ENCODE peak calls at places on chromosomes 5 and 9, in six cellular contexts. R is PC-9; H is frontal cortex; L is activated CD4-positive, alpha-beta T cell treated with anti-CD3 and anti-CD28 coated beads, Interleukin-2, amount 10 ng/mL, durations not matched to agents 7 days and 5 days; Y is RWPE1; Z is foreskin fibroblast. X is an unnamed sample.

GRCh38 chr9:73839471-73839870 is 657.7 kb upstream of the RORB start:
- DNase-seq in R (no peak), H (no peak), L (no peak), Y (no peak), Z (no peak), X (no peak)

GRCh38 chr9:112233769-112234168 is 58.7 kb upstream of the SUSD1 start:
- DNase-seq in R (no peak), H (no peak), L (no peak), Y (no peak), Z (peak), X (no peak)

GRCh38 chr5:60779431-60779830 is 64.6 kb downstream of the ELOVL7 start:
- DNase-seq in R (peak), H (no peak), L (no peak), Y (no peak), Z (peak), X (no peak)

GRCh38 chr9:38048319-38048969 is 20.6 kb downstream of the SHB start:
- DNase-seq in R (no peak), H (no peak), L (no peak), Y (no peak), Z (peak), X (no peak)

GRCh38 chr9:33196736-33197135 is 29.6 kb upstream of the B4GALT1 start:
- DNase-seq in R (no peak), H (no peak), L (no peak), Y (no peak), Z (no peak), X (no peak)

GRCh38 chr5:38367410-38367809 is 109.1 kb downstream of the EGFLAM start:
- DNase-seq in R (no peak), H (no peak), L (no peak), Y (no peak), Z (no peak), X (no peak)

GRCh38 chr9:27331393-27331792 is 34.4 kb upstream of the EQTN start:
- DNase-seq in R (no peak), H (no peak), L (no peak), Y (no peak), Z (no peak), X (no peak)

GRCh38 chr9:101375546-101375945 is 9.3 kb downstream of the BAAT start:
- DNase-seq in R (no peak), H (no peak), L (no peak), Y (no peak), Z (no peak), X (no peak)

GRCh38 chr5:178424141-178424855 is 165.9 kb downstream of the COL23A1 start:
- DNase-seq in R (no peak), H (no peak), L (no peak), Y (no peak), Z (no peak), X (no peak)

GRCh38 chr5:131974622-131974955 is 29.1 kb upstream of the MEIKIN start:
- DNase-seq in R (no peak), H (no peak), L (no peak), Y (no peak), Z (no peak), X (no peak)